ENCODE peak calls at places on chromosome 13, in nine cellular contexts. G is spleen; Y is ovary; U is IMR-90; X is effector memory CD4-positive, alpha-beta T cell; W is iPS DF 6.9; M is endothelial cell of umbilical vein; A is PC-3; L is naive thymus-derived CD4-positive, alpha-beta T cell. O is an unnamed sample.
A peak's percentile ranks its signal among the peaks of the same experiment; 100 is the strongest.

GRCh38 chr13:29546662-29547061 is 48.8 kb downstream of the SLC7A1 start:
- DNase-seq in G (no peak), Y (no peak), U (no peak), X (no peak), W (no peak), M (peak; percentile 58), A (no peak), L (no peak), O (no peak)

GRCh38 chr13:73672492-73672891 is 461.7 kb downstream of the KLF12 start:
- DNase-seq in G (no peak), Y (no peak), U (no peak), X (no peak), W (no peak), M (peak; percentile 37), A (peak; percentile 75), L (no peak), O (no peak)

GRCh38 chr13:30821421-30821820 is 84.7 kb upstream of the MEDAG start:
- DNase-seq in G (no peak), Y (no peak), U (no peak), X (no peak), W (no peak), M (no peak), A (no peak), L (no peak), O (no peak)

GRCh38 chr13:43916828-43917227 is 37.1 kb downstream of the LACC1 start:
- DNase-seq in G (no peak), Y (no peak), U (no peak), X (no peak), W (no peak), M (no peak), A (no peak), L (no peak), O (no peak)

GRCh38 chr13:88103824-88104223 is 432.7 kb downstream of the SLITRK5 start:
- DNase-seq in G (no peak), Y (no peak), U (no peak), X (no peak), W (no peak), M (no peak), A (no peak), L (no peak), O (no peak)

GRCh38 chr13:28630864-28631263 is 28.1 kb upstream of the POMP start:
- DNase-seq in G (no peak), Y (no peak), U (no peak), X (no peak), W (no peak), M (no peak), A (no peak), L (no peak), O (no peak)

GRCh38 chr13:99501952-99502310 is 659 bp downstream of the TM9SF2 start:
- DNase-seq in G (no peak), Y (peak; percentile 23), U (peak; percentile 31), X (no peak), W (no peak), M (peak; percentile 48), A (peak; percentile 6), L (no peak), O (peak; percentile 42)

GRCh38 chr13:23541221-23541620 is 29.0 kb upstream of the TNFRSF19 start:
- DNase-seq in G (no peak), Y (no peak), U (peak; percentile 61), X (no peak), W (no peak), M (no peak), A (peak; percentile 52), L (no peak), O (no peak)

GRCh38 chr13:106176103-106176502 is 359.4 kb downstream of the EFNB2 start:
- DNase-seq in G (no peak), Y (no peak), U (peak; percentile 78), X (no peak), W (no peak), M (no peak), A (no peak), L (no peak), O (no peak)

GRCh38 chr13:109871018-109871370 is 84.6 kb upstream of the IRS2 start:
- DNase-seq in G (no peak), Y (no peak), U (peak; percentile 55), X (no peak), W (no peak), M (no peak), A (peak; percentile 59), L (no peak), O (no peak)

GRCh38 chr13:39895254-39895653 is 239.8 kb downstream of the COG6 start:
- DNase-seq in G (no peak), Y (no peak), U (no peak), X (no peak), W (no peak), M (peak; percentile 93), A (no peak), L (no peak), O (no peak)

GRCh38 chr13:100051070-100051469 is 37.8 kb upstream of the PCCA start:
- DNase-seq in G (no peak), Y (no peak), U (no peak), X (no peak), W (no peak), M (no peak), A (no peak), L (no peak), O (no peak)

GRCh38 chr13:46598140-46598819 is 45.3 kb downstream of the LRCH1 start:
- DNase-seq in G (no peak), Y (no peak), U (no peak), X (no peak), W (no peak), M (no peak), A (no peak), L (no peak), O (no peak)
- H3K27ac ChIP-seq in G (peak overlapping the region; percentile 85), Y (no peak overlapping the region), U (no peak overlapping the region), X (no peak overlapping the region), W (no peak overlapping the region), M (no peak overlapping the region), A (no peak overlapping the region), L (no peak overlapping the region), O (no peak overlapping the region)

GRCh38 chr13:96993660-96994029 is 631 bp downstream of the OXGR1 start:
- DNase-seq in G (no peak), Y (no peak), U (no peak), X (no peak), W (no peak), M (no peak), A (no peak), L (no peak), O (no peak)
- H3K27me3 ChIP-seq in G (peaks cover 4% of the 10 kb centered on the region), Y (no peaks in the 10 kb centered on the region), U (peaks cover 38% of the 10 kb centered on the region), X (peaks cover 6% of the 10 kb centered on the region), W (peaks cover 26% of the 10 kb centered on the region), M (peaks cover 48% of the 10 kb centered on the region), A (peaks cover 63% of the 10 kb centered on the region), L (no peaks in the 10 kb centered on the region), O (no peaks in the 10 kb centered on the region)

DNA sequence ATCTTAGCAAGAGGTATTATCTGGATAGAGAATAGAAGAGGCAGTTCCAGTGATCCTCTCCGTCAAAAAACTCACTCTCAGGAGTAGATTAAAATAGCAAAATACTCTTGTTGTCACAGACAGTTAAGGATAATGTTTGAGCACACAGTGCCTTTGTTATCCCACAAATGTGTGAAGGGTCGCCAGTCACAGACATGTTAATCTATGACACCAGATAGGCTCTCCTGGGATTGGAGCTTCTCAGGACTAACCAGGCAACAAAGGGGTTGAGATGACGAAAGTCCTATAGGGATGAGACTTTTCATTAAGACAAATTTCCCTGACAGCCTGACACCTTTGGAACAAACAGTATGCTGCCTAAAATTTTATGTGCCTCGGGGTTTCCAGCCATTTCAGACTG is 1947.1 kb downstream of the OLFM4 start:
- DNase-seq in G (no peak), Y (no peak), U (no peak), X (no peak), W (no peak), M (no peak), A (no peak), L (no peak), O (no peak)
- H3K4me1 ChIP-seq in G (no peaks in the 10 kb centered on the region), Y (no peaks in the 10 kb centered on the region), U (no peaks in the 10 kb centered on the region), X (no peaks in the 10 kb centered on the region), W (no peaks in the 10 kb centered on the region), M (no peaks in the 10 kb centered on the region), A (no peaks in the 10 kb centered on the region), L (no peaks in the 10 kb centered on the region), O (no peaks in the 10 kb centered on the region)

GRCh38 chr13:47188802-47189201 is 291.9 kb upstream of the HTR2A start:
- DNase-seq in G (no peak), Y (no peak), U (peak; percentile 66), X (no peak), W (no peak), M (no peak), A (peak; percentile 6), L (no peak), O (no peak)
- H3K27ac ChIP-seq in G (no peak overlapping the region), Y (no peak overlapping the region), U (no peak overlapping the region), X (no peak overlapping the region), W (no peak overlapping the region), M (no peak overlapping the region), A (no peak overlapping the region), L (no peak overlapping the region), O (no peak overlapping the region)

DNA sequence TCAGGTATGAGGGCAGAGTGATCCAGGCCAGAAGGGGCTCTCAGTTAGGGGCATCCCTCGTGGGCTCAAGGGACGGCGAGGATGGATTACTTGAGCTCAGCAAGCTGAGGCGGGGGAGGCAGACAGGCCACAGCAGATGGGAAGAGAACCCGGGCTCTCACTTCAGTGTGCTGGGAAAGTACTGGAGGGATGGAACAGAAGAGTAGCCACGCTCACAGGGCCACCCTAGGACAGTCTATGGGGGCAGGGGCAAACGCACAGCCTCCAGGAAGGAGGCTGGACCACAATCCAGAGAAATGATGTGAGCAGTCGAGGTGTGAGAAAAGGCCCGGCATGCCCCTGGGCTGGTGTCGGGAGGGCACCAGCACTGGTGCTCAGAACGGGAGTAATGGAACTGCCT is 9.2 kb downstream of the GJA3 start:
- DNase-seq in G (no peak), Y (no peak), U (no peak), X (no peak), W (no peak), M (no peak), A (no peak), L (no peak), O (no peak)
- H3K27me3 ChIP-seq in G (no peaks in the 10 kb centered on the region), Y (no peaks in the 10 kb centered on the region), U (peaks cover 8% of the 10 kb centered on the region), X (peaks cover 3% of the 10 kb centered on the region), W (no peaks in the 10 kb centered on the region), M (peaks cover 13% of the 10 kb centered on the region), A (no peaks in the 10 kb centered on the region), L (no peaks in the 10 kb centered on the region), O (no peaks in the 10 kb centered on the region)

O was measured in pancreas.